ENCODE peak calls at places on chromosome 20, in nine cellular contexts. W is esophagus squamous epithelium, X is skeletal muscle cell, R is PC-3, I is dorsolateral prefrontal cortex, V is transverse colon, C is left lung, K is coronary artery, D is upper lobe of right lung. J is an unnamed sample.

GRCh38 chr20:58640446-58640845 is 10.6 kb upstream of the STX16 start:
- DNase-seq in W (no peak), X (no peak), R (peak), I (no peak), V (no peak), C (no peak), K (no peak), D (peak), J (peak)

GRCh38 chr20:46400828-46401477 is 5.5 kb downstream of the ELMO2 start:
- DNase-seq in W (no peak), X (peak), R (peak), I (no peak), V (no peak), C (no peak), K (no peak), D (no peak), J (peak)

GRCh38 chr20:41818369-41818768 is 200.2 kb upstream of the CHD6 start:
- DNase-seq in W (no peak), X (no peak), R (no peak), I (no peak), V (no peak), C (no peak), K (no peak), D (no peak), J (no peak)

GRCh38 chr20:22339091-22339881 is 245.1 kb downstream of the FOXA2 start:
- DNase-seq in W (no peak), X (peak), R (peak), I (no peak), V (peak), C (no peak), K (no peak), D (no peak), J (peak)

GRCh38 chr20:3068075-3068474 is 3.3 kb upstream of the OXT start:
- DNase-seq in W (no peak), X (no peak), R (no peak), I (no peak), V (no peak), C (no peak), K (no peak), D (no peak), J (no peak)

GRCh38 chr20:22554391-22554790 is 30.0 kb downstream of the FOXA2 start:
- DNase-seq in W (no peak), X (no peak), R (no peak), I (no peak), V (no peak), C (no peak), K (no peak), D (no peak), J (no peak)

GRCh38 chr20:40073535-40074111 is 615.4 kb downstream of the MAFB start:
- DNase-seq in W (no peak), X (peak), R (no peak), I (no peak), V (no peak), C (no peak), K (no peak), D (no peak), J (no peak)

GRCh38 chr20:39910536-39910935 is 778.5 kb downstream of the MAFB start:
- DNase-seq in W (no peak), X (no peak), R (no peak), I (no peak), V (peak), C (no peak), K (no peak), D (no peak), J (no peak)

GRCh38 chr20:52433326-52434040 is 241.9 kb upstream of the ZFP64 start:
- DNase-seq in W (no peak), X (no peak), R (no peak), I (no peak), V (no peak), C (no peak), K (no peak), D (no peak), J (no peak)

GRCh38 chr20:41470362-41471095 is 103.9 kb upstream of the EMILIN3 start:
- DNase-seq in W (no peak), X (no peak), R (no peak), I (no peak), V (no peak), C (no peak), K (no peak), D (no peak), J (no peak)

GRCh38 chr20:2865630-2866029 is 7.7 kb upstream of the PTPRA start:
- DNase-seq in W (no peak), X (no peak), R (no peak), I (no peak), V (no peak), C (no peak), K (no peak), D (no peak), J (no peak)

GRCh38 chr20:17680836-17681740 is 954 bp downstream of the RRBP1 start:
- DNase-seq in W (peak), X (peak), R (peak), I (peak), V (peak), C (peak), K (peak), D (peak), J (peak)

GRCh38 chr20:25178563-25179438 is 16.7 kb upstream of the ENTPD6 start:
- DNase-seq in W (no peak), X (peak), R (peak), I (no peak), V (no peak), C (peak), K (no peak), D (peak), J (peak)

GRCh38 chr20:23326774-23327173 is 23.8 kb upstream of the NXT1 start:
- DNase-seq in W (no peak), X (no peak), R (no peak), I (no peak), V (no peak), C (no peak), K (no peak), D (peak), J (no peak)

GRCh38 chr20:19785173-19785799 is 27.2 kb downstream of the RIN2 start:
- DNase-seq in W (no peak), X (peak), R (no peak), I (no peak), V (no peak), C (no peak), K (no peak), D (no peak), J (no peak)

GRCh38 chr20:6767166-6767535 is 335 bp upstream of the BMP2 start:
- DNase-seq in W (no peak), X (no peak), R (no peak), I (no peak), V (no peak), C (no peak), K (no peak), D (no peak), J (no peak)

GRCh38 chr20:24802286-24802820 is 146.7 kb upstream of the CST7 start:
- DNase-seq in W (no peak), X (no peak), R (no peak), I (no peak), V (no peak), C (no peak), K (no peak), D (no peak), J (no peak)

GRCh38 chr20:33671573-33672288 is 2.5 kb downstream of the NECAB3 start:
- DNase-seq in W (no peak), X (no peak), R (no peak), I (no peak), V (no peak), C (no peak), K (no peak), D (no peak), J (no peak)

GRCh38 chr20:19252670-19253120 is 40.3 kb downstream of the SLC24A3 start:
- DNase-seq in W (no peak), X (peak), R (no peak), I (no peak), V (peak), C (peak), K (no peak), D (peak), J (peak)

GRCh38 chr20:33051333-33051732 is 2.4 kb upstream of the BPIFB3 start:
- DNase-seq in W (no peak), X (no peak), R (no peak), I (no peak), V (no peak), C (no peak), K (no peak), D (no peak), J (no peak)

GRCh38 chr20:43925215-43925614 is 10.6 kb downstream of the TOX2 start:
- DNase-seq in W (no peak), X (no peak), R (no peak), I (no peak), V (no peak), C (no peak), K (no peak), D (peak), J (no peak)

GRCh38 chr20:41348430-41349172 is 8.0 kb downstream of the LPIN3 start:
- DNase-seq in W (no peak), X (no peak), R (no peak), I (no peak), V (no peak), C (no peak), K (no peak), D (no peak), J (no peak)

GRCh38 chr20:2840967-2841531 is 504 bp downstream of the VPS16 start:
- DNase-seq in W (no peak), X (peak), R (peak), I (no peak), V (peak), C (peak), K (peak), D (peak), J (peak)

GRCh38 chr20:42340358-42340757 is 722.2 kb upstream of the CHD6 start:
- DNase-seq in W (no peak), X (no peak), R (no peak), I (no peak), V (no peak), C (no peak), K (no peak), D (no peak), J (no peak)

GRCh38 chr20:36666181-36666740 is 20.3 kb upstream of the SLA2 start:
- DNase-seq in W (no peak), X (no peak), R (peak), I (no peak), V (no peak), C (no peak), K (no peak), D (no peak), J (peak)

GRCh38 chr20:41005361-41005729 is 23.3 kb upstream of the TOP1 start:
- DNase-seq in W (peak), X (peak), R (peak), I (no peak), V (peak), C (peak), K (no peak), D (peak), J (peak)

GRCh38 chr20:35952480-35953410 is 1.6 kb downstream of the SCAND1 start:
- DNase-seq in W (no peak), X (no peak), R (peak), I (no peak), V (no peak), C (no peak), K (no peak), D (no peak), J (peak)

GRCh38 chr20:58571341-58571941 is 56.2 kb upstream of the APCDD1L start:
- DNase-seq in W (no peak), X (no peak), R (no peak), I (no peak), V (no peak), C (no peak), K (no peak), D (no peak), J (no peak)

GRCh38 chr20:19621072-19621471 is 137.0 kb upstream of the RIN2 start:
- DNase-seq in W (no peak), X (no peak), R (peak), I (no peak), V (no peak), C (no peak), K (no peak), D (no peak), J (peak)

GRCh38 chr20:11320033-11320432 is 597.7 kb upstream of the BTBD3 start:
- DNase-seq in W (no peak), X (no peak), R (no peak), I (no peak), V (no peak), C (no peak), K (no peak), D (no peak), J (no peak)

GRCh38 chr20:58017237-58017969 is 211.1 kb downstream of the ANKRD60 start:
- DNase-seq in W (no peak), X (no peak), R (peak), I (peak), V (peak), C (no peak), K (peak), D (no peak), J (peak)

GRCh38 chr20:13870349-13870748 is 85.5 kb downstream of the NDUFAF5 start:
- DNase-seq in W (no peak), X (no peak), R (no peak), I (no peak), V (no peak), C (no peak), K (no peak), D (no peak), J (no peak)

GRCh38 chr20:38162149-38162548 is 2.9 kb downstream of the TGM2 start:
- DNase-seq in W (no peak), X (no peak), R (no peak), I (no peak), V (no peak), C (no peak), K (no peak), D (no peak), J (no peak)
- H3K4me3 ChIP-seq in W (no peak), X (no peak), R (no peak), I (no peak), V (no peak), C (peak), K (peak), D (peak), J (no peak)

GRCh38 chr20:63015665-63016361 is 9.0 kb upstream of the BHLHE23 start:
- DNase-seq in W (no peak), X (no peak), R (no peak), I (no peak), V (no peak), C (no peak), K (no peak), D (no peak), J (no peak)
- H3K4me3 ChIP-seq in W (no peak), X (no peak), R (no peak), I (no peak), V (no peak), C (no peak), K (no peak), D (no peak), J (no peak)

GRCh38 chr20:62365814-62366369 is 1.2 kb downstream of the LAMA5 start:
- DNase-seq in W (no peak), X (no peak), R (peak), I (no peak), V (peak), C (no peak), K (no peak), D (peak), J (peak)
- H3K4me3 ChIP-seq in W (peak), X (peak), R (peak), I (peak), V (peak), C (peak), K (peak), D (peak), J (peak)

DNA sequence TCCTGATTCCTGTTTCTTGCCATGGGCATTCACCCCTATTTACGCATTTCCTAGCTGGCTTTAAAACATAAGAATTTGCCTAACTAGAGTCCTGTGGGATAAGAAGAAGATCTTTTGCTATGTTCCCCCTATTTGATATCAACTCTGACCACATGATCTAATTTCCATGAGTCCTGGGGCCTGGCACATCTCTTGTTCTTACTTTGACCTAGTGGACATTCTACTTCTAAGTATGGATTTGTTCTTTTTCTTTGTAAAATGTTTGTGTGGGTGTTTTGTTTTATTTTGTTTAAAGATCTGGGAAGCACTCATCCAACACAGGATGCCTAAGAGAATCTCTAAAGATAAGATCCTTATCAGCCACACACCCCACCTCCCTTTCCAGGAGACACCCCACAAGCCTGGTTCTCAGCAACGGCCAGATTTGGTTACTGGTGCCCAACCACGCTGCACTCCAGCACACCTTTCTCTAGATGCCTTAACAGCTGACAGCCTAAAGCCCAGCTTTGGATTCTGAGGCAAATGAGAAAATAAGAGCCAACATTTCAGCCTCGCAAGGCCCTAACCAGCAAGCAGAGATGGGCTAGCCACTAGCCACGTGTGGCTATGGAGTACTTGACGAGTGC is 74.7 kb downstream of the SLC23A2 start:
- DNase-seq in W (no peak), X (no peak), R (no peak), I (no peak), V (no peak), C (no peak), K (no peak), D (no peak), J (no peak)
- H3K4me3 ChIP-seq in W (no peak), X (no peak), R (no peak), I (no peak), V (no peak), C (no peak), K (peak), D (no peak), J (no peak)

GRCh38 chr20:53751394-53752368 is 158.0 kb upstream of the ZNF217 start:
- DNase-seq in W (no peak), X (no peak), R (peak), I (no peak), V (peak), C (no peak), K (no peak), D (no peak), J (no peak)
- H3K4me3 ChIP-seq in W (no peak), X (no peak), R (peak), I (no peak), V (no peak), C (no peak), K (no peak), D (no peak), J (no peak)

GRCh38 chr20:48899881-48900280 is 21.6 kb upstream of the ARFGEF2 start:
- DNase-seq in W (no peak), X (no peak), R (no peak), I (no peak), V (no peak), C (no peak), K (no peak), D (no peak), J (no peak)
- H3K4me3 ChIP-seq in W (no peak), X (no peak), R (no peak), I (no peak), V (no peak), C (no peak), K (no peak), D (no peak), J (no peak)

GRCh38 chr20:53579581-53580375 is 13.9 kb downstream of the ZNF217 start:
- DNase-seq in W (no peak), X (peak), R (peak), I (no peak), V (peak), C (peak), K (no peak), D (no peak), J (peak)
- H3K4me3 ChIP-seq in W (peak), X (no peak), R (peak), I (no peak), V (no peak), C (peak), K (peak), D (peak), J (peak)

J was measured in foreskin fibroblast.